ENCODE peak calls at places on chromosome 14, in six cellular contexts. One of them, this sample, is unnamed. For H3K4me1, the result is how much of the 10 kb centered on the place peaks cover.

GRCh38 chr14:74302160-74302628 is 540 bp downstream of the ABCD4 start:
- DNase-seq in stomach: no peak
- DNase-seq in left ventricle myocardium inferior: no peak
- DNase-seq in endothelial cell of umbilical vein: peak
- DNase-seq in fibroblast of lung: peak
- DNase-seq in keratinocyte: no peak
- DNase-seq in this sample: no peak

GRCh38 chr14:67763158-67763822 is 53.1 kb downstream of the ZFYVE26 start:
- DNase-seq in stomach: no peak
- DNase-seq in keratinocyte: no peak
- DNase-seq in endothelial cell of umbilical vein: no peak
- DNase-seq in fibroblast of lung: no peak
- DNase-seq in left ventricle myocardium inferior: no peak
- DNase-seq in this sample: no peak

GRCh38 chr14:36363704-36364103 is 43.3 kb upstream of the MBIP start:
- DNase-seq in fibroblast of lung: no peak
- DNase-seq in keratinocyte: no peak
- DNase-seq in stomach: no peak
- DNase-seq in left ventricle myocardium inferior: no peak
- DNase-seq in endothelial cell of umbilical vein: no peak
- DNase-seq in this sample: no peak

GRCh38 chr14:104319489-104320241 is 181.3 kb downstream of the KIF26A start:
- DNase-seq in stomach: peak
- DNase-seq in keratinocyte: no peak
- DNase-seq in left ventricle myocardium inferior: no peak
- DNase-seq in fibroblast of lung: no peak
- DNase-seq in endothelial cell of umbilical vein: no peak
- DNase-seq in this sample: no peak

GRCh38 chr14:75334191-75335051 is 55.8 kb downstream of the FOS start:
- DNase-seq in stomach: peak
- DNase-seq in endothelial cell of umbilical vein: no peak
- DNase-seq in fibroblast of lung: peak
- DNase-seq in left ventricle myocardium inferior: peak
- DNase-seq in keratinocyte: no peak
- DNase-seq in this sample: peak

GRCh38 chr14:91858536-91859275 is 8.6 kb downstream of the TC2N start:
- DNase-seq in fibroblast of lung: peak
- DNase-seq in stomach: no peak
- DNase-seq in left ventricle myocardium inferior: no peak
- DNase-seq in endothelial cell of umbilical vein: peak
- DNase-seq in keratinocyte: no peak
- DNase-seq in this sample: no peak

GRCh38 chr14:51310453-51311074 is 70.5 kb downstream of the TMX1 start:
- DNase-seq in fibroblast of lung: peak
- DNase-seq in left ventricle myocardium inferior: no peak
- DNase-seq in keratinocyte: no peak
- DNase-seq in stomach: no peak
- DNase-seq in endothelial cell of umbilical vein: peak
- DNase-seq in this sample: no peak

GRCh38 chr14:84789012-84789411 is 740.9 kb upstream of the FLRT2 start:
- DNase-seq in stomach: no peak
- DNase-seq in left ventricle myocardium inferior: no peak
- DNase-seq in fibroblast of lung: no peak
- DNase-seq in endothelial cell of umbilical vein: no peak
- DNase-seq in keratinocyte: no peak
- DNase-seq in this sample: no peak

GRCh38 chr14:93033983-93034670 is 81.6 kb downstream of the ITPK1 start:
- DNase-seq in endothelial cell of umbilical vein: no peak
- DNase-seq in stomach: no peak
- DNase-seq in keratinocyte: no peak
- DNase-seq in left ventricle myocardium inferior: no peak
- DNase-seq in fibroblast of lung: no peak
- DNase-seq in this sample: no peak

GRCh38 chr14:21200752-21201461 is 45.0 kb upstream of the OR5AU1 start:
- DNase-seq in keratinocyte: no peak
- DNase-seq in stomach: no peak
- DNase-seq in fibroblast of lung: no peak
- DNase-seq in left ventricle myocardium inferior: no peak
- DNase-seq in endothelial cell of umbilical vein: no peak
- DNase-seq in this sample: no peak

GRCh38 chr14:95156153-95156764 is 1.1 kb downstream of the DICER1 start:
- DNase-seq in fibroblast of lung: peak
- DNase-seq in endothelial cell of umbilical vein: peak
- DNase-seq in stomach: no peak
- DNase-seq in left ventricle myocardium inferior: no peak
- DNase-seq in keratinocyte: no peak
- DNase-seq in this sample: no peak

GRCh38 chr14:69133206-69134125 is 19.5 kb downstream of the DCAF5 start:
- DNase-seq in endothelial cell of umbilical vein: peak
- DNase-seq in left ventricle myocardium inferior: no peak
- DNase-seq in stomach: no peak
- DNase-seq in fibroblast of lung: peak
- DNase-seq in keratinocyte: no peak
- DNase-seq in this sample: no peak

GRCh38 chr14:24362241-24362960 is 5.6 kb upstream of the NFATC4 start:
- DNase-seq in endothelial cell of umbilical vein: no peak
- DNase-seq in stomach: no peak
- DNase-seq in keratinocyte: no peak
- DNase-seq in fibroblast of lung: no peak
- DNase-seq in left ventricle myocardium inferior: no peak
- DNase-seq in this sample: no peak

GRCh38 chr14:75234173-75234855 is 44.3 kb upstream of the FOS start:
- DNase-seq in keratinocyte: no peak
- DNase-seq in fibroblast of lung: peak
- DNase-seq in left ventricle myocardium inferior: peak
- DNase-seq in endothelial cell of umbilical vein: peak
- DNase-seq in stomach: no peak
- DNase-seq in this sample: peak

GRCh38 chr14:98444077-98444476 is 827.9 kb downstream of the BCL11B start:
- DNase-seq in fibroblast of lung: no peak
- DNase-seq in keratinocyte: no peak
- DNase-seq in stomach: no peak
- DNase-seq in endothelial cell of umbilical vein: no peak
- DNase-seq in left ventricle myocardium inferior: no peak
- DNase-seq in this sample: no peak

GRCh38 chr14:47149326-47149725 is 497.7 kb upstream of the RPL10L start:
- DNase-seq in fibroblast of lung: no peak
- DNase-seq in keratinocyte: no peak
- DNase-seq in stomach: no peak
- DNase-seq in left ventricle myocardium inferior: no peak
- DNase-seq in endothelial cell of umbilical vein: no peak
- DNase-seq in this sample: no peak

GRCh38 chr14:56273151-56273550 is 154.9 kb downstream of the PELI2 start:
- DNase-seq in endothelial cell of umbilical vein: no peak
- DNase-seq in keratinocyte: no peak
- DNase-seq in fibroblast of lung: peak
- DNase-seq in stomach: no peak
- DNase-seq in left ventricle myocardium inferior: no peak
- DNase-seq in this sample: no peak

GRCh38 chr14:101851183-101851582 is 89.7 kb downstream of the PPP2R5C start:
- DNase-seq in left ventricle myocardium inferior: no peak
- DNase-seq in fibroblast of lung: no peak
- DNase-seq in stomach: no peak
- DNase-seq in keratinocyte: no peak
- DNase-seq in endothelial cell of umbilical vein: no peak
- DNase-seq in this sample: no peak

GRCh38 chr14:68879321-68879781 is 86.5 kb upstream of the ZFP36L1 start:
- DNase-seq in keratinocyte: no peak
- DNase-seq in endothelial cell of umbilical vein: no peak
- DNase-seq in stomach: no peak
- DNase-seq in left ventricle myocardium inferior: no peak
- DNase-seq in fibroblast of lung: no peak
- DNase-seq in this sample: no peak

GRCh38 chr14:37048666-37049071 is 123.7 kb downstream of the SLC25A21 start:
- DNase-seq in keratinocyte: peak
- DNase-seq in stomach: no peak
- DNase-seq in fibroblast of lung: no peak
- DNase-seq in left ventricle myocardium inferior: no peak
- DNase-seq in endothelial cell of umbilical vein: peak
- DNase-seq in this sample: no peak

GRCh38 chr14:55434805-55435174 is 5.6 kb downstream of the TBPL2 start:
- DNase-seq in left ventricle myocardium inferior: no peak
- DNase-seq in keratinocyte: no peak
- DNase-seq in fibroblast of lung: no peak
- DNase-seq in endothelial cell of umbilical vein: no peak
- DNase-seq in stomach: no peak
- DNase-seq in this sample: no peak

GRCh38 chr14:24943024-24943423 is 106.9 kb downstream of the STXBP6 start:
- DNase-seq in fibroblast of lung: peak
- DNase-seq in keratinocyte: no peak
- DNase-seq in stomach: no peak
- DNase-seq in left ventricle myocardium inferior: peak
- DNase-seq in endothelial cell of umbilical vein: no peak
- DNase-seq in this sample: no peak

GRCh38 chr14:89617471-89618291 is 200.6 kb upstream of the FOXN3 start:
- DNase-seq in endothelial cell of umbilical vein: peak
- DNase-seq in stomach: peak
- DNase-seq in keratinocyte: no peak
- DNase-seq in left ventricle myocardium inferior: no peak
- DNase-seq in fibroblast of lung: peak
- DNase-seq in this sample: no peak

GRCh38 chr14:32698831-32699230 is 239.8 kb upstream of the NPAS3 start:
- DNase-seq in keratinocyte: no peak
- DNase-seq in left ventricle myocardium inferior: no peak
- DNase-seq in stomach: no peak
- DNase-seq in fibroblast of lung: no peak
- DNase-seq in endothelial cell of umbilical vein: no peak
- DNase-seq in this sample: no peak

GRCh38 chr14:32702571-32702970 is 236.1 kb upstream of the NPAS3 start:
- DNase-seq in keratinocyte: no peak
- DNase-seq in stomach: no peak
- DNase-seq in fibroblast of lung: no peak
- DNase-seq in left ventricle myocardium inferior: peak
- DNase-seq in endothelial cell of umbilical vein: peak
- DNase-seq in this sample: no peak

GRCh38 chr14:32703246-32703645 is 235.4 kb upstream of the NPAS3 start:
- DNase-seq in fibroblast of lung: peak
- DNase-seq in stomach: no peak
- DNase-seq in endothelial cell of umbilical vein: peak
- DNase-seq in left ventricle myocardium inferior: no peak
- DNase-seq in keratinocyte: no peak
- DNase-seq in this sample: no peak

GRCh38 chr14:32701475-32701874 is 237.2 kb upstream of the NPAS3 start:
- DNase-seq in fibroblast of lung: no peak
- DNase-seq in endothelial cell of umbilical vein: no peak
- DNase-seq in keratinocyte: no peak
- DNase-seq in left ventricle myocardium inferior: no peak
- DNase-seq in stomach: no peak
- DNase-seq in this sample: no peak

DNA sequence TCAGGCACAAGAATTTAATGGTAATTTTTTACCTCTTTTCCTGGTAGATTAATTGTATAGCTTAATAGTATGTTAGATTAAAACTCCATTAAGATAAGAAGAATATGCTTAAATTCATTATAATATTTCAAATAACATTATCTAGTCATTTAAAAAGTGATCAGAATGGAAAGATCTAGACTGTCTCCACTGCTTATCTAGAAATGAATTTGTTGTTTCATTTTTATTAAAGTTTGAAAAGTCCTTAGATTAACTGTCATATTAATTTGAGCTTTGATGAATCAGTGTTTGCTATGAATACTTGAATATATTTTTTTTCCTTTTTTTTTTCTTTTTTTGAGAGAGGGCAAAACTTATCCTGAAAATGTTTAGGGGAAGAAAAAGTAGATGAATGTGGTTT is 236.6 kb upstream of the NPAS3 start:
- DNase-seq in left ventricle myocardium inferior: no peak
- DNase-seq in keratinocyte: no peak
- DNase-seq in fibroblast of lung: no peak
- DNase-seq in endothelial cell of umbilical vein: no peak
- DNase-seq in stomach: no peak
- DNase-seq in this sample: no peak
- H3K27ac ChIP-seq in left ventricle myocardium inferior: peak
- H3K27ac ChIP-seq in keratinocyte: no peak
- H3K27ac ChIP-seq in fibroblast of lung: no peak
- H3K27ac ChIP-seq in endothelial cell of umbilical vein: peak
- H3K27ac ChIP-seq in stomach: no peak
- H3K27ac ChIP-seq in this sample: peak

DNA sequence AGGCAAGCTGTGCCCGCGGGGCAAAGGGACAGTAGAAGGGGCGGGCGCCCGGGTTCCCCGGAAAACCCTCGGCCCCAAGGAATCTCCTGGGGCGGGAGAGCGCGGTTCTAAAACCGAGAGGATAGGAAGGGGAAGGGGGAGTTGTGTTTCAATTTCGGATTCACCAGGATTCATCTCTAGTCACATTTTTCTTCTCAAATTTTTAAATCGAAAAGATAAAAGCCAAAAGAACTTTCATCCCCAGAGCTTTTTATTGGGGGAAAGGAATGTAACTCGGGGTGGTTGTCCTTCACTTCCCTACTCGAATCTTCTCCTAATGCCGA is 1.4 kb downstream of the BMP4 start:
- DNase-seq in left ventricle myocardium inferior: no peak
- DNase-seq in fibroblast of lung: no peak
- DNase-seq in endothelial cell of umbilical vein: no peak
- DNase-seq in keratinocyte: no peak
- DNase-seq in stomach: no peak
- DNase-seq in this sample: no peak
- H3K4me3 ChIP-seq in left ventricle myocardium inferior: peak
- H3K4me3 ChIP-seq in fibroblast of lung: peak
- H3K4me3 ChIP-seq in endothelial cell of umbilical vein: peak
- H3K4me3 ChIP-seq in keratinocyte: peak
- H3K4me3 ChIP-seq in stomach: peak
- H3K4me3 ChIP-seq in this sample: peak

DNA sequence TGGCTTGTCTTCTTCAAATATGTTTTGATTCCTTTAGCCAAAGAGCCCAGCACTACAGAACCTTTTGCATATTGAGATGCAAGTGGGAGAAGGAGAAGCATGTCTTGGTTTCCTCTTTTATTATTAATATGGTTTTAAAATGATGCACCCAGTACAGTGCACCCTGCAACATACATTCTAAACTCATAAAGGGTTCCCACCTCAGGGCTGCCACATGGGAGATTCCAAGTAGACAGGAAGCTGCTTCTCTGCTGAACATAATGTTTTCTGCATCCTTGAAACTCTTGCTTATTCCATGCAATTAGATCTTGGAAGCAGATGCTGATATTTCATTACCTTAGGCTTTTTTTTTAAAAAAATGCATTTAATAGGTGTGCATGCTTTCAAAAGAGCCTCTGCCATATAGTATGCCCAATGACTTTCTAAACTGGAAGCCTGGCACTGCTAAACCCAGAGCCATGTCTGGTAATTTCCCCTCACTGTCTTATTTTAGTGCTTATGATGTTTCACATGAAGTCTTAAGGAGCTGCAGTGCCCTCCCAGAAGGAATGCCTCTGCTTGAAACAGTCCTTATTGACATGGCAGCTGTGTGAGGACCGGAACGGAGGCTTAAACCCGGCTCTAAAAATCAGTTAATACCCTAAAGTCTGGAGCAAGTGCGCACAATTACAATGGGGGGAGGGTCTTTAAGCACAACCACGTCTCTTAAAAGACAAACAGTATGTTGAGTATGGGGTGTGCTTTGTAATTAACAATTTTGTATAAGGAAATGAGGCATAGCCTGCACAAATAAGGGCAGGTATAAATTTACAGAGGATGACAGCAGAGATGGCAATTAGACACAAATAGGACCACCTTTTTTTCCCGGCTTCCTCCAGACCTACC is 2.0 kb upstream of the SIX1 start:
- DNase-seq in endothelial cell of umbilical vein: no peak
- DNase-seq in stomach: no peak
- DNase-seq in left ventricle myocardium inferior: no peak
- DNase-seq in keratinocyte: no peak
- DNase-seq in fibroblast of lung: no peak
- DNase-seq in this sample: no peak
- H3K4me1 ChIP-seq in endothelial cell of umbilical vein: under half
- H3K4me1 ChIP-seq in stomach: under half
- H3K4me1 ChIP-seq in left ventricle myocardium inferior: half or more
- H3K4me1 ChIP-seq in keratinocyte: under half
- H3K4me1 ChIP-seq in fibroblast of lung: under half
- H3K4me1 ChIP-seq in this sample: under half

GRCh38 chr14:73242274-73242960 is 5.1 kb downstream of the PAPLN start:
- DNase-seq in keratinocyte: no peak
- DNase-seq in left ventricle myocardium inferior: no peak
- DNase-seq in stomach: no peak
- DNase-seq in fibroblast of lung: peak
- DNase-seq in endothelial cell of umbilical vein: no peak
- DNase-seq in this sample: no peak
- H3K27ac ChIP-seq in keratinocyte: peak
- H3K27ac ChIP-seq in left ventricle myocardium inferior: peak
- H3K27ac ChIP-seq in stomach: no peak
- H3K27ac ChIP-seq in fibroblast of lung: no peak
- H3K27ac ChIP-seq in endothelial cell of umbilical vein: no peak
- H3K27ac ChIP-seq in this sample: no peak

This sample was measured in upper lobe of right lung.